ENCODE peak calls at places on chromosome 15, in seven cellular contexts. G is psoas muscle; S is naive thymus-derived CD4-positive, alpha-beta T cell; B is testis; N is thoracic aorta; O is heart left ventricle; E is ovary. I is an unnamed sample.

GRCh38 chr15:75900577-75900976 is 3.1 kb upstream of the FBXO22 start:
- DNase-seq in O (no peak), S (no peak), G (no peak), E (no peak), B (no peak), N (no peak), I (no peak)

GRCh38 chr15:56835598-56836275 is 82.7 kb upstream of the TCF12 start:
- DNase-seq in S (no peak), O (no peak), N (no peak), G (no peak), B (peak; percentile 18), E (no peak), I (no peak)

GRCh38 chr15:62569460-62570404 is 404.6 kb upstream of the C2CD4B start:
- DNase-seq in G (peak; percentile 88), B (peak; percentile 44), E (peak; percentile 82), S (no peak), O (peak; percentile 74), N (no peak), I (peak; percentile 64)

GRCh38 chr15:88915354-88915753 is 2.2 kb upstream of the MFGE8 start:
- DNase-seq in E (no peak), B (no peak), N (no peak), G (no peak), S (no peak), O (no peak), I (peak; percentile 3)

GRCh38 chr15:90859234-90860131 is 8.9 kb upstream of the FURIN start:
- DNase-seq in B (no peak), O (no peak), G (no peak), N (no peak), E (no peak), S (no peak), I (no peak)

GRCh38 chr15:46280753-46281521 is 646.1 kb downstream of the SQOR start:
- DNase-seq in B (no peak), N (no peak), S (no peak), G (no peak), E (no peak), O (no peak), I (no peak)

GRCh38 chr15:47409601-47410000 is 307.7 kb upstream of the SEMA6D start:
- DNase-seq in N (no peak), O (no peak), E (no peak), B (peak; percentile 39), S (no peak), G (no peak), I (no peak)

GRCh38 chr15:69661871-69662667 is 209.5 kb downstream of the RPLP1 start:
- DNase-seq in E (no peak), O (no peak), S (no peak), B (no peak), N (no peak), G (no peak), I (no peak)

GRCh38 chr15:25372298-25372697 is 66.5 kb downstream of the UBE3A start:
- DNase-seq in S (no peak), O (no peak), B (no peak), N (no peak), G (no peak), E (no peak), I (no peak)

GRCh38 chr15:92914768-92915221 is 14.7 kb downstream of the CHD2 start:
- DNase-seq in G (no peak), N (no peak), O (no peak), B (no peak), E (no peak), S (peak; percentile 51), I (no peak)

GRCh38 chr15:78056714-78057269 is 20.7 kb downstream of the TBC1D2B start:
- DNase-seq in S (no peak), G (no peak), O (no peak), N (no peak), E (no peak), B (no peak), I (no peak)
- H3K27ac ChIP-seq in S (peak overlapping the region; percentile 42), G (peak overlapping the region; percentile 47), O (peak overlapping the region; percentile 53), N (no peak overlapping the region), E (peak overlapping the region; percentile 54), B (no peak overlapping the region), I (peak overlapping the region; percentile 51)

DNA sequence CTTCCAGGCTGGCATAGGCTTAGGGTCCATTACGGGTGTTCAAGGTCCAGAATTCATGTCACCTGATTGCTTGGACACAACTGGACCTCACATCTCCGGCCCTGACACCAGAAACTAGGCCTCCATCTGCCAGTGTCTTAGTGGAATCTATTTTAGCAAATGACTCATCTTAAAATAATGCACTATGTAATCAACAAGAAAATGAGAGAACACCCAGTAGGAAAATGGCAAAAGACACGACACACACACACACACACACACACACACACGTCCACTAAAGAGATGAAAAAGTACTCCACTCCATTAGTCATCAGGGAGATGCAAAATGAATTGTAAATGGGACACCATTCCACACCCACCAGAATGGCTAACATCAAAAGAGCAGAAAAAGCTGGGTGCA is 11.2 kb downstream of the APBA2 start:
- DNase-seq in O (no peak), G (no peak), N (no peak), E (no peak), S (no peak), B (no peak), I (no peak)
- H3K4me1 ChIP-seq in O (no peaks in the 10 kb centered on the region), G (no peaks in the 10 kb centered on the region), N (no peaks in the 10 kb centered on the region), E (no peaks in the 10 kb centered on the region), S (peaks cover 11% of the 10 kb centered on the region), B (no peaks in the 10 kb centered on the region), I (no peaks in the 10 kb centered on the region)

DNA sequence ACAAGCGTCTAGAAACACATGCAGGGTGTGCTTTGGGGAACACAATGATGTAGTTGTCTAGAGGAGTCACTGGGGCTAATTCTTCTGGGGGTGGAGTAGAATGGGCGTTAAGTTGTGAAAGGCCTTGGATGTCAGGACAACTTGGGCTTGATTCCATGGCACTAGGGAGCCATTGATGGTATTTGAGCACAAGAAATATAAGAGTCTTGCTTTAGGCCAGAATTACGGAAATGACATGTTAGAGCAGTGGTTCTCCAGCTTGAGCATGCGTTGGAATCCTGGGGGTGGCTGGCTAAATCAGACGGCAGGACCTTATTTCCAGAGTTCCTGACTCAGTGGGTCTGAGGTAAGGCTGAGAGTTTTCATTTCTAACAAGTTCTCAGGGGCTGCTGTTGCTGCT is 29.2 kb upstream of the SMAD6 start:
- DNase-seq in N (no peak), S (no peak), O (no peak), B (no peak), E (no peak), G (no peak), I (no peak)
- H3K27ac ChIP-seq in N (no peak overlapping the region), S (no peak overlapping the region), O (no peak overlapping the region), B (no peak overlapping the region), E (no peak overlapping the region), G (no peak overlapping the region), I (no peak overlapping the region)

DNA sequence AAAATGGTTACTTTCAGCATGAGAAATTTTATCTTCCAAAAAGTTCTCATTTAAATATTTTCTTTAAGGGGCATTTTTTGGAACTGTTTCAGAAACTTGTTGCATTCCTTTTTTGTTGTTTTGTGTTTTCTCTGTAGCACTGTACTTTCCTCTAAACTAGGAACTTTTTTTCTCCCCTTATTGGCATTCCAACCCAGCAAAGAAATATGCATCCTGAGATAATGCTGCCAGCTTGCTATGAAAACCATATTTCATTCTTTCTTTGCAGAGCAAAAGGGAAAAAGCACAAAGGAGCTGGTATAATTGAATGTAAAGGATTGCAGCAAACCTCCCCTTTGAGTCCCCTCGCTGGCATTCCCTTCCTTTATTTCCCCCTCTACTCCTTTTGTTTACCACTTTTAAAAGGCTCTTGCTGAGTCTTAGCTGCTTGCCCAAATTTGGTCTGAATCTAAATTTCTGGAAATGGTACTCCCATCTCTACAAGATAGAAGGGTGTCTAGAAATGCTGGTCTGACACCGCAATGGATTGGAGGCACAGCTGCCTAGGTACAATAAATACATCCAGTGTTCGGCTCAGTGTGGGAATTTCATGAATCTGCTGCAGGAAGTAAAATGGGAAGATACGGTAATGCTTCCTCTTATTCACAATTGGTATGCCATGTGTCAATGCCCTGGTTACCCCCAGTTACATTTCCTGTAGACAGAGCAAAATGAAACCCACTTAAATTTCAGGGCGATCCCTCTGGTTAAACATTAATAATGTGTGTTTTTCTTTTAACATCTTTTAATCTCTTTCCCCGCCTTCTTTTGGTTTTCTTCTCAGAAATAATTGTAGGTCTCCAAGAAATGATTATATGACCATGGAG is 156.6 kb downstream of the MEIS2 start:
- DNase-seq in E (no peak), S (no peak), G (no peak), O (no peak), B (no peak), N (no peak), I (no peak)
- H3K4me1 ChIP-seq in E (peaks cover 3% of the 10 kb centered on the region), S (no peaks in the 10 kb centered on the region), G (no peaks in the 10 kb centered on the region), O (peaks cover 24% of the 10 kb centered on the region), B (no peaks in the 10 kb centered on the region), N (no peaks in the 10 kb centered on the region), I (peaks cover 63% of the 10 kb centered on the region)

GRCh38 chr15:59396660-59397059 is 24.0 kb upstream of the MYO1E start:
- DNase-seq in E (no peak), O (no peak), G (no peak), B (no peak), N (no peak), S (no peak), I (no peak)

GRCh38 chr15:59399465-59400102 is 26.9 kb upstream of the MYO1E start:
- DNase-seq in O (no peak), B (peak; percentile 26), N (no peak), E (no peak), S (no peak), G (no peak), I (no peak)

GRCh38 chr15:59394166-59394661 is 21.5 kb upstream of the MYO1E start:
- DNase-seq in N (no peak), G (no peak), B (no peak), O (no peak), E (no peak), S (no peak), I (no peak)

GRCh38 chr15:59398220-59398619 is 25.5 kb upstream of the MYO1E start:
- DNase-seq in O (no peak), N (no peak), G (no peak), E (no peak), B (no peak), S (no peak), I (no peak)

GRCh38 chr15:59396211-59396610 is 23.5 kb upstream of the MYO1E start:
- DNase-seq in O (no peak), G (no peak), S (no peak), B (no peak), N (no peak), E (no peak), I (no peak)
- H3K27ac ChIP-seq in O (no peak overlapping the region), G (no peak overlapping the region), S (no peak overlapping the region), B (no peak overlapping the region), N (no peak overlapping the region), E (no peak overlapping the region), I (no peak overlapping the region)

I was measured in left ventricle myocardium inferior.